ENCODE peak calls at places on chromosomes 7 and 10, in four cellular contexts. E is left colon; P is stimulated activated CD4-positive, alpha-beta T cell treated with anti-CD3 and anti-CD28 coated beads, TNF-alpha, amount 100 ng/mL, for 4 hours; V is spleen. D is an unnamed sample.

GRCh38 chr7:102089175-102090098 is 197.2 kb upstream of the SH2B2 start:
- DNase-seq in P (no peak), E (no peak), V (no peak), D (no peak)

GRCh38 chr10:72218756-72219155 is 2.7 kb upstream of the ASCC1 start:
- DNase-seq in P (no peak), E (no peak), V (no peak), D (no peak)

GRCh38 chr7:20310963-20311742 is 19.5 kb upstream of the ITGB8 start:
- DNase-seq in P (no peak), E (no peak), V (no peak), D (peak; percentile 71)

GRCh38 chr7:137990251-137990901 is 11.5 kb downstream of the CREB3L2 start:
- DNase-seq in E (no peak), P (no peak), V (no peak), D (no peak)

GRCh38 chr7:131555565-131556054 is 818 bp downstream of the PODXL start:
- DNase-seq in V (peak; percentile 79), E (peak; percentile 30), P (no peak), D (no peak)

GRCh38 chr10:5887029-5887428 is 2.7 kb downstream of the ANKRD16 start:
- DNase-seq in P (no peak), V (no peak), E (no peak), D (no peak)

GRCh38 chr10:112059220-112059619 is 124.3 kb downstream of the GPAM start:
- DNase-seq in V (no peak), P (no peak), E (no peak), D (no peak)

GRCh38 chr7:16264036-16264435 is 157.3 kb downstream of the CRPPA start:
- DNase-seq in P (no peak), E (no peak), V (no peak), D (no peak)

GRCh38 chr10:12308976-12309375 is 40.4 kb upstream of the CAMK1D start:
- DNase-seq in E (no peak), P (no peak), V (no peak), D (no peak)

GRCh38 chr7:66142996-66143395 is 28.3 kb downstream of the CRCP start:
- DNase-seq in V (no peak), E (no peak), P (no peak), D (no peak)

GRCh38 chr7:114622189-114622588 is 207.6 kb downstream of the FOXP2 start:
- DNase-seq in E (no peak), V (no peak), P (no peak), D (no peak)